ENCODE peak calls at places on chromosome 21, in four cellular contexts. T is heart left ventricle, I is SK-N-MC, D is MG63. S is an unnamed sample.
A peak's percentile ranks its signal among the peaks of the same experiment; 100 is the strongest.

GRCh38 chr21:42609806-42610205 is 43.6 kb upstream of the PDE9A start:
- DNase-seq in T (no peak), I (no peak), D (no peak), S (peak; percentile 35)

GRCh38 chr21:27580276-27580675 is 613.4 kb upstream of the ADAMTS5 start:
- DNase-seq in T (no peak), I (no peak), D (no peak), S (no peak)

GRCh38 chr21:29403922-29404538 is 105.3 kb downstream of the BACH1 start:
- DNase-seq in T (peak; percentile 23), I (no peak), D (no peak), S (no peak)

GRCh38 chr21:28371713-28372112 is 621.0 kb downstream of the LTN1 start:
- DNase-seq in T (no peak), I (no peak), D (no peak), S (no peak)

GRCh38 chr21:24545807-24546361 is 1061.4 kb downstream of the MRPL39 start:
- DNase-seq in T (peak; percentile 27), I (no peak), D (no peak), S (no peak)

GRCh38 chr21:30434033-30434631 is 4.1 kb downstream of the KRTAP13-4 start:
- DNase-seq in T (no peak), I (peak; percentile 6), D (peak; percentile 9), S (no peak)

GRCh38 chr21:32569261-32570230 is 15.8 kb downstream of the TCP10L start:
- DNase-seq in T (peak; percentile 79), I (peak; percentile 40), D (peak; percentile 64), S (peak; percentile 83)

GRCh38 chr21:27132270-27132669 is 165.4 kb upstream of the ADAMTS5 start:
- DNase-seq in T (no peak), I (no peak), D (no peak), S (no peak)

GRCh38 chr21:18759751-18760161 is 356.2 kb upstream of the TMPRSS15 start:
- DNase-seq in T (no peak), I (no peak), D (no peak), S (no peak)

GRCh38 chr21:39332175-39332574 is 16.7 kb downstream of the HMGN1 start:
- DNase-seq in T (no peak), I (no peak), D (no peak), S (no peak)

GRCh38 chr21:39845581-39846130 is 21.6 kb upstream of the PCP4 start:
- DNase-seq in T (no peak), I (no peak), D (peak; percentile 41), S (no peak)

GRCh38 chr21:25360593-25360992 is 246.7 kb downstream of the MRPL39 start:
- DNase-seq in T (no peak), I (no peak), D (no peak), S (no peak)

GRCh38 chr21:27477321-27477720 is 510.4 kb upstream of the ADAMTS5 start:
- DNase-seq in T (no peak), I (peak; percentile 45), D (no peak), S (no peak)

GRCh38 chr21:36297938-36298572 is 21.9 kb upstream of the MORC3 start:
- DNase-seq in T (peak; percentile 52), I (no peak), D (no peak), S (peak; percentile 91)

GRCh38 chr21:16241500-16241963 is 511.8 kb downstream of the USP25 start:
- DNase-seq in T (no peak), I (no peak), D (no peak), S (no peak)

GRCh38 chr21:28229811-28230210 is 762.9 kb downstream of the LTN1 start:
- DNase-seq in T (no peak), I (no peak), D (no peak), S (no peak)

GRCh38 chr21:42146821-42147220 is 72.1 kb upstream of the ABCG1 start:
- DNase-seq in T (no peak), I (no peak), D (no peak), S (no peak)

GRCh38 chr21:15967661-15968060 is 237.9 kb downstream of the USP25 start:
- DNase-seq in T (no peak), I (no peak), D (no peak), S (no peak)

GRCh38 chr21:21232320-21232719 is 234.1 kb downstream of the NCAM2 start:
- DNase-seq in T (no peak), I (peak; percentile 56), D (peak; percentile 20), S (no peak)

GRCh38 chr21:8997011-8997440 is 1524.4 kb upstream of the TPTE start:
- DNase-seq in T (no peak), I (no peak), D (no peak), S (no peak)

GRCh38 chr21:27581168-27581567 is 614.3 kb upstream of the ADAMTS5 start:
- DNase-seq in T (no peak), I (no peak), D (no peak), S (no peak)

GRCh38 chr21:29187939-29188338 is 57.5 kb downstream of the MAP3K7CL start:
- DNase-seq in T (no peak), I (no peak), D (peak; percentile 85), S (no peak)

GRCh38 chr21:42476493-42477342 is 19.3 kb downstream of the RSPH1 start:
- DNase-seq in T (no peak), I (no peak), D (no peak), S (no peak)

GRCh38 chr21:22352088-22352487 is 1353.9 kb downstream of the NCAM2 start:
- DNase-seq in T (no peak), I (peak; percentile 61), D (no peak), S (no peak)

GRCh38 chr21:27425574-27425973 is 458.7 kb upstream of the ADAMTS5 start:
- DNase-seq in T (no peak), I (no peak), D (peak; percentile 65), S (no peak)

GRCh38 chr21:35208810-35209517 is 159.9 kb upstream of the RUNX1 start:
- DNase-seq in T (no peak), I (no peak), D (peak; percentile 13), S (no peak)

GRCh38 chr21:15063821-15064575 is 802 bp downstream of the NRIP1 start:
- DNase-seq in T (peak; percentile 77), I (no peak), D (peak; percentile 62), S (peak; percentile 33)

GRCh38 chr21:26655466-26655865 is 82.4 kb upstream of the CYYR1 start:
- DNase-seq in T (no peak), I (no peak), D (no peak), S (no peak)

GRCh38 chr21:31630062-31630711 is 29.3 kb upstream of the SOD1 start:
- DNase-seq in T (no peak), I (no peak), D (peak; percentile 93), S (no peak)

GRCh38 chr21:36461918-36462486 is 17.9 kb downstream of the CLDN14 start:
- DNase-seq in T (no peak), I (no peak), D (no peak), S (no peak)

GRCh38 chr21:31267644-31268043 is 76.4 kb downstream of the TIAM1 start:
- DNase-seq in T (no peak), I (no peak), D (no peak), S (no peak)

DNA sequence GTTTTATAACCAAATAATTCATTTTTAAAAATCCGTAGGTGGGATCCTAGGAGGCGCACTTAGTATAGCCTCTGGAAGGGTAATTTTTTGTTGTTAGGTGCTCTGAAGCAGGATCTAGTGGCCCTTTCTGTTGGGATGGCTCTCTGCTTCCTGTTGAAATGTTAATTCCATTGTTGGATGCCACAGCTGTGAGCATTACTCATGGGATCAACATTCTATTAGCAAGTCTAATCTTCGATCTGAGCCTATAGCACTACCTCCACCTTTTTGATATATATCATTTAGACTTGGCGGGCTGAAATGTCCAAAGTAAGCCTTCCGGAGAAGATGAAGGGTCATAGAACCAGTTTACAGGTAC is 1.3 kb downstream of the CXADR start:
- DNase-seq in T (no peak), I (no peak), D (no peak), S (no peak)
- H3K4me3 ChIP-seq in T (peak overlapping the region; percentile 66), I (peak overlapping the region; percentile 97), D (peak overlapping the region; percentile 59), S (no peak overlapping the region)

GRCh38 chr21:41066086-41066938 is 101.6 kb upstream of the BACE2 start:
- DNase-seq in T (no peak), I (no peak), D (peak; percentile 13), S (no peak)

GRCh38 chr21:41069305-41069642 is 98.7 kb upstream of the BACE2 start:
- DNase-seq in T (no peak), I (no peak), D (no peak), S (no peak)

GRCh38 chr21:41071410-41071809 is 96.5 kb upstream of the BACE2 start:
- DNase-seq in T (no peak), I (no peak), D (no peak), S (no peak)

GRCh38 chr21:41065539-41065938 is 102.4 kb upstream of the BACE2 start:
- DNase-seq in T (no peak), I (no peak), D (no peak), S (no peak)

DNA sequence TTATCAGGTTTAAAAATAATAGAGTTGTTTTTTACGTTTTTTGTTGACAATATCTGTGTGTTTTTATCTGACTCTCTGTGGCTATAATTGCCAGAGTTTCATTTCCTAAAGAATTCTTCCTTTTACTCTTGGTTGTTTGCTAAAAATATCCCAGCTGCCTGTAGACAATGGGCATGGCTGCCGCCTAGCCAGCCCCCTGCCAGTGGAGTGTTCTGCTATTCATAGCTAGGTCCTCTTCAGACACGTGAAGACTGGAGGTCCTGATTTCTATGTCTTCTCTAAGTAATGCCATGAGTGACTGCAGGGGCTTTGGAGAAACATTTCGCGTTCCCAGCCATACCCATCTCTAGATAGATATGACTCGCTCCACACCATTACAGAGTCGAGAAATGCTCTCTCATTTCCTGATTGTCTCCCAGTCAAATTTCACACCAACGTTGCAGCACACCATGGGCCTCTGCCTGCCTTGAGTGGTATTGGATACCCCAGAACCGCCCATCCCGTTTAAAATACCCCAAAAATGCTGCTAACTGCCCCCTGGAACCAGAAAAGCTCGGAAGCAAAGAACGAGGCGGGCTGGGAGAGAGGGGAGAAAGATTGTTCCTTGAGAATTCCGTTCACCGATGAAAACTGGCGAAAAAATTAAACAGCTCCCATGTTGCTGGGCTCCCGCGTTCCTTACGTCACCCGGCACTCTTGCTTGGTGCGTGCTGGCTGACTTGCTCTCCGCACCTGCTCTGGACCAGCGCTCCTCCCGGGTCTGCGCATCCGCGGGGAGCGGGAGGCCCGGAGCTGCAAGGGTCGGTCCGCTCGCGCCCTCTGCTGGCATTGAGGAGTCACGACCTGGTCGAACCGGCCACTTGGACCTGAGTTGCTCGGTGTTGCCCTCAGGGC is 99.3 kb upstream of the BACE2 start:
- DNase-seq in T (peak; percentile 88), I (no peak), D (peak; percentile 78), S (peak; percentile 37)
- H3K4me3 ChIP-seq in T (peak overlapping the region; percentile 38), I (peak overlapping the region; percentile 53), D (peak overlapping the region; percentile 6), S (no peak overlapping the region)

DNA sequence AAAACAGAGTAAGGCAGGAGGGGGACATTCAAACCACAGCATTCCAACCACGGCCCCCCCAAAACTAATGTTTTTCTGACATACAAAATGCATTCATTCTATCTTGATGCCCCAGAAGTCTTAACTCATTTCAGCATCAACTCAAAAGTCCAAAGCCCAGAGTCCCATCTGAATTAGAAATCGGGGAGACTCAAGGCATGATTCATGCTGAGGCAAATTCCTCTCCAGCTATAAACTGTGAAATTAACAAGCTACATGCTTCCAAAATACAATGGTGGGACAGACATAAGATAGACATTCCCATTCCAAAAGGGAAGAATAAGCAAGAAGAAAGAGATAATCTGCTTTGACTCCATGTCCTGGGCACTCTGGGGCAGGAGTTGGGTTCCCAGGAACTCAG is 73.9 kb downstream of the KCNJ15 start:
- DNase-seq in T (no peak), I (no peak), D (no peak), S (no peak)
- H3K4me3 ChIP-seq in T (no peak overlapping the region), I (no peak overlapping the region), D (no peak overlapping the region), S (no peak overlapping the region)

DNA sequence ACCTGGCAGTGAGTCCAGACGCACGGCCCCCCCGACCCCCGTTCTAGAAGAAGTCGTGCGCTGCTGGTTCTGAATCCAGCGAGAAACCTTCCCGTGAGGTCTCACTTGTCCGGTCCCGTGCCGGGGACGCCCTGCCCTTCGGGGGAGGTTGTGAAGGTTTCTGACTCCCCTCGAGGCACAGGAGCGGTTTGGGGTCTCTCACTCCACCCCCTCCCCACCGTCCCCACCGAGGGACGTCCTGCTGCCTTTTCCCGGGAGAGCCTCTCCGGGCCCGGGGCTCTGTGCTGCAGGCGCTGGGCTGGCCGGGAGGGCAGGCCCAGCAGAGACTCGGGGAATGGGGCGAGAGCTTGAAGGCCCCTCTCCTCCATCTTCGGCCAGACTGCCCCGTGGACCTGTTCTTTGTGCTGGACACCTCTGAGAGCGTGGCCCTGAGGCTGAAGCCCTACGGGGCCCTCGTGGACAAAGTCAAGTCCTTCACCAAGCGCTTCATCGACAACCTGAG is 737 bp downstream of the COL6A1 start:
- DNase-seq in T (peak; percentile 52), I (no peak), D (no peak), S (no peak)
- H3K4me3 ChIP-seq in T (peak overlapping the region; percentile 84), I (peak overlapping the region; percentile 87), D (peak overlapping the region; percentile 96), S (peak overlapping the region; percentile 43)